ENCODE peak calls at places on chromosome 11, in five cellular contexts. Y is stomach, P is cardiac muscle cell, N is heart right ventricle, X is mesenchymal stem cell. R is an unnamed sample. For H3K27me3, the result is how much of the 10 kb centered on the place peaks cover.

GRCh38 chr11:86676533-86677154 is 4.2 kb upstream of the ME3 start:
- DNase-seq in N (no peak), Y (no peak), P (peak), X (no peak), R (no peak)

GRCh38 chr11:44788536-44789227 is 61.9 kb downstream of the TSPAN18 start:
- DNase-seq in P (no peak), Y (no peak), X (peak), N (no peak), R (peak)

GRCh38 chr11:63768232-63769043 is at the start of gene ZFTA:
- DNase-seq in X (peak), Y (peak), P (peak), N (peak), R (no peak)

GRCh38 chr11:107785401-107785800 is 73.2 kb downstream of the SLC35F2 start:
- DNase-seq in N (no peak), X (peak), Y (no peak), P (no peak), R (no peak)

GRCh38 chr11:76664578-76665061 is 5.9 kb downstream of the LRRC32 start:
- DNase-seq in P (no peak), Y (no peak), N (no peak), X (no peak), R (peak)

GRCh38 chr11:122559734-122560382 is 95.7 kb upstream of the UBASH3B start:
- DNase-seq in Y (no peak), X (no peak), P (no peak), N (no peak), R (no peak)

GRCh38 chr11:86245369-86246292 is 1.1 kb downstream of the EED start:
- DNase-seq in N (no peak), Y (no peak), P (peak), X (peak), R (no peak)

GRCh38 chr11:77981346-77981947 is 13.0 kb downstream of the INTS4 start:
- DNase-seq in X (no peak), Y (no peak), P (no peak), N (no peak), R (no peak)

GRCh38 chr11:65575568-65576231 is at the start of gene EHBP1L1:
- DNase-seq in X (peak), N (peak), P (peak), Y (peak), R (peak)

GRCh38 chr11:102935514-102935913 is 20.0 kb downstream of the MMP13 start:
- DNase-seq in Y (no peak), P (no peak), N (no peak), X (no peak), R (no peak)

GRCh38 chr11:19954899-19955298 is 205.4 kb downstream of the DBX1 start:
- DNase-seq in P (no peak), Y (no peak), N (no peak), X (no peak), R (no peak)

GRCh38 chr11:81987829-81988472 is 745.7 kb downstream of the FAM181B start:
- DNase-seq in P (no peak), Y (no peak), N (no peak), X (peak), R (peak)

GRCh38 chr11:70090989-70091388 is 12.9 kb downstream of the ANO1 start:
- DNase-seq in P (peak), N (peak), Y (no peak), X (no peak), R (peak)

GRCh38 chr11:46472662-46472994 is 81.1 kb upstream of the CHRM4 start:
- DNase-seq in Y (peak), P (peak), X (no peak), N (no peak), R (no peak)

GRCh38 chr11:62001450-62002178 is 34.2 kb upstream of the FTH1 start:
- DNase-seq in X (no peak), Y (peak), P (peak), N (no peak), R (peak)

GRCh38 chr11:134509381-134510068 is 97.5 kb upstream of the B3GAT1 start:
- DNase-seq in P (no peak), X (no peak), N (no peak), Y (peak), R (peak)

GRCh38 chr11:45278721-45279120 is 7.4 kb downstream of the SYT13 start:
- DNase-seq in Y (no peak), X (peak), P (no peak), N (no peak), R (no peak)

GRCh38 chr11:12224537-12224893 is 114.1 kb downstream of the MICAL2 start:
- DNase-seq in Y (peak), N (peak), X (no peak), P (no peak), R (peak)

GRCh38 chr11:30454108-30454507 is 131.2 kb downstream of the ARL14EP start:
- DNase-seq in Y (no peak), X (no peak), P (no peak), N (no peak), R (no peak)

GRCh38 chr11:4664183-4664582 is 20.4 kb downstream of the OR51E1 start:
- DNase-seq in Y (no peak), N (no peak), X (no peak), P (no peak), R (no peak)

GRCh38 chr11:77073328-77074001 is 6.7 kb downstream of the CAPN5 start:
- DNase-seq in Y (peak), X (peak), N (peak), P (peak), R (peak)

GRCh38 chr11:64095286-64095825 is 59.6 kb downstream of the FLRT1 start:
- DNase-seq in Y (no peak), P (no peak), N (no peak), X (peak), R (no peak)

GRCh38 chr11:65419773-65420481 is 2.7 kb upstream of the NEAT1 start:
- DNase-seq in X (peak), Y (peak), N (peak), P (peak), R (peak)

GRCh38 chr11:9001736-9002135 is 2.1 kb downstream of the NRIP3 start:
- DNase-seq in X (peak), P (no peak), N (no peak), Y (no peak), R (no peak)

GRCh38 chr11:35614949-35615569 is 3.2 kb upstream of the FJX1 start:
- DNase-seq in P (no peak), X (no peak), N (no peak), Y (no peak), R (no peak)

GRCh38 chr11:130546438-130546837 is 98.0 kb downstream of the ADAMTS15 start:
- DNase-seq in N (no peak), P (no peak), X (no peak), Y (no peak), R (no peak)

GRCh38 chr11:92225563-92226308 is 1.1 kb downstream of the FAT3 start:
- DNase-seq in Y (no peak), N (no peak), P (peak), X (peak), R (peak)

GRCh38 chr11:28476053-28476452 is 367.9 kb downstream of the METTL15 start:
- DNase-seq in P (peak), Y (no peak), X (no peak), N (peak), R (no peak)

GRCh38 chr11:10654211-10655150 is 39.1 kb downstream of the IRAG1 start:
- DNase-seq in Y (no peak), X (peak), N (no peak), P (peak), R (no peak)

GRCh38 chr11:103055174-103055890 is 36.6 kb downstream of the DCUN1D5 start:
- DNase-seq in P (peak), N (no peak), Y (no peak), X (peak), R (no peak)

GRCh38 chr11:8512547-8512946 is 81.5 kb downstream of the STK33 start:
- DNase-seq in N (no peak), X (no peak), Y (no peak), P (no peak), R (no peak)

GRCh38 chr11:104259121-104259610 is 95.2 kb upstream of the PDGFD start:
- DNase-seq in Y (no peak), N (no peak), X (no peak), P (no peak), R (no peak)
- H3K27ac ChIP-seq in Y (no peak), N (no peak), X (no peak), P (no peak), R (no peak)

GRCh38 chr11:68377389-68377795 is 65.0 kb downstream of the LRP5 start:
- DNase-seq in P (no peak), Y (no peak), N (no peak), X (no peak), R (no peak)

GRCh38 chr11:68380786-68381622 is 68.6 kb downstream of the LRP5 start:
- DNase-seq in N (peak), X (peak), Y (no peak), P (no peak), R (peak)

GRCh38 chr11:68382358-68382998 is 70.1 kb downstream of the LRP5 start:
- DNase-seq in Y (no peak), N (no peak), P (no peak), X (no peak), R (no peak)

GRCh38 chr11:68381716-68382115 is 69.3 kb downstream of the LRP5 start:
- DNase-seq in X (no peak), Y (peak), P (no peak), N (no peak), R (peak)

DNA sequence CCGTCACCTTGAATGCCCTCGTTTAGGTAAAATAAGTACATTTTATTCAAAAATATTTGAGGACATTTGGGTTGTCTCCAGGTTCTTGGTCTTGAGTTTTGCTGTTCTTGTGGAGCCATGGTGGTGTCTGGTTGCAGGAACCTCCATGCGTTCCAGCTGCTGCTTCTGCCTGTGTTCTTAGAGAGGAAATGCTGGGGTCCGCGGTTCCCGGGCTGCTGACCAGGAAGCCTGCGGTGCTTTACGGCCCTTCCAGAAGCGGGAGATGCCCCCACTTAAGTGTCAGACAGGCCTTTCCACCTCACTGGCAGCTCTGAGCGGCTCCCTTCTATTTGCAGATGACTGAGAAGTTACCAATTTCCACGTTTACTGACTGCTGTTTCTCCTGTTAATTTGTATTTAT is 66.8 kb downstream of the LRP5 start:
- DNase-seq in X (peak), P (no peak), N (no peak), Y (no peak), R (no peak)
- H3K27me3 ChIP-seq in X (under half), P (under half), N (under half), Y (under half), R (under half)

DNA sequence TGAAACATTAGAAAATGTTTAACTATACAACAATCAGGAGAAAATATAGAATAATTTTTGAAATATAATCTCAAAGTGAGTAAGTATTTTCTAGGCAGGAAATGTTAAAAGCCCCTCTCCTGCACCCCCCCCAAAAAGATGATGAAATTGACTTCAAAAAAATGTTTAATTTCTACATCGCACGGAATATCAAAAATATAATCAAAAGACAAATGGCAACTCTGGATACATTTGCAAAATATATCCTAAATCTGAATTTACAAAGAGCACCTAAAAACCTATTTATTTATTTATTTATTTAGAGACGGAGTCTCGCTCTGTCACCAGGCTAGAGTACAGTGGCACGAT is 36.9 kb downstream of the OR4D9 start:
- DNase-seq in X (no peak), Y (no peak), P (no peak), N (no peak), R (no peak)
- H3K27ac ChIP-seq in X (no peak), Y (no peak), P (no peak), N (no peak), R (no peak)

GRCh38 chr11:120243221-120243620 is 3.3 kb downstream of the POU2F3 start:
- DNase-seq in P (no peak), X (no peak), Y (no peak), N (no peak), R (no peak)
- H3K27me3 ChIP-seq in P (half or more), X (half or more), Y (half or more), N (half or more), R (under half)

GRCh38 chr11:125224391-125225015 is 60.0 kb downstream of the PKNOX2 start:
- DNase-seq in X (peak), P (peak), Y (peak), N (peak), R (peak)
- H3K27ac ChIP-seq in X (no peak), P (no peak), Y (peak), N (no peak), R (no peak)

DNA sequence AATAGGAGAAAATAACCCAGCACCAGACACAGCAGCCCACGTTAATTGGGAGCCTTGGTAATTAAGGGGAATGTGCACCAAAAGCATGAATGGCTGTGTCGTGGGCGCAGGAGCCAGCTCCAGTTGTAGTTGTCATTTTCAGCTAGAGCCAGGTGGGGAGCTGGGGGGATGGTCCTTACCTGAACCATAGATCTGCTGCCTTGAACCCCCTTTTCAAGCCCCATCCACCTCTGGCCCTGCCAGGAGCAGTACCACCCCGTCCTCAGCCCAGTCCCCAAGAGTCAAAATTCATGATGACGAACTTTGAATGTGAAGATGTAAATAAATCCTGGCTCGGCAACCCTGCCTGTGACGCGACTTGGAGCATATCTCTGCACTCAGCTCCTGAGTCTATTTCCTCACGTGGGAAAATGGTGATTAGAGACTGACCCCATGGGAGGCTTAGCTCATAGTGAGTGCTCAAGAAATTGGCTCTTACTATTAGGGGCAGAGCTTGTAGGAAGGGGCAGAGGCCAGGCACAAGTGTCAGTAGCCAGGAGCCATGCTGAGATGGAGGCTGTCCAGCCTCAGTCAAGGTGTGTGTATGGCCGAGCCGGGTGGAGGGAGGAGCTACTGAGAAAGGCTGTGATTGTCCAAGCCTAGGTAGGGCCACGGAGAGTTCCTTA is 794 bp upstream of the FXYD6 start:
- DNase-seq in P (no peak), Y (no peak), N (peak), X (peak), R (no peak)
- H3K27me3 ChIP-seq in P (under half), Y (half or more), N (under half), X (under half), R (half or more)

DNA sequence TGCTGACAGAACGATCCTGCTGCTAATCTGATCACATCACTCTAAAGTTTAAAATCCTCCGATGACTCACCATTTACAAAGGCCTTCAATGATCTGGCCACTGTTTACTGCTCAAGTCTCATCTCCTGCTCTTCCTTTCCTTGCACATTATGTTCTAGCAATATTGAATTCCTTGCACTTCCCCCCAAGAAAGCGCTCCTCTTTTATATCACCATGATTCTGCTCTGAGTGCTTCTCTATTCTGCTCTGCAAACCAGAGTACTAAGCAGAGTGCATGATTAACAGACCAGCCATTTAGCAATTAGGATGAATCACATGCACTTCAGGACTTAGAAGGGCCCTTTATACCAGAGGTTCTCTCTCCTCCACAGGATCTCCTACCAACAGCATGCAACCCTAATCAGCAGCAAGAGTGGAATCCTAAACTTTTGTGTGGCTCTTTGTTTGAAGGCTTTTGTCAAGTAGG is 1122.8 kb upstream of the CCDC90B start:
- DNase-seq in X (peak), Y (no peak), N (no peak), P (no peak), R (no peak)
- H3K27ac ChIP-seq in X (no peak), Y (no peak), N (no peak), P (no peak), R (no peak)